ENCODE peak calls at places on chromosome 21, in ten cellular contexts. One of them, this sample, is unnamed.

GRCh38 chr21:45157932-45158331 is 83.6 kb downstream of the ADARB1 start:
- DNase-seq in body of pancreas: no peak
- DNase-seq in CD4-positive, alpha-beta memory T cell: no peak
- DNase-seq in endothelial cell of umbilical vein: no peak
- DNase-seq in astrocyte of the cerebellum: no peak
- DNase-seq in effector memory CD4-positive, alpha-beta T cell: no peak
- DNase-seq in mesendoderm: no peak
- DNase-seq in sigmoid colon: no peak
- DNase-seq in upper lobe of right lung: peak
- DNase-seq in PC-9: no peak
- DNase-seq in this sample: no peak

GRCh38 chr21:38308010-38308784 is 51.4 kb downstream of the KCNJ15 start:
- DNase-seq in body of pancreas: no peak
- DNase-seq in CD4-positive, alpha-beta memory T cell: no peak
- DNase-seq in endothelial cell of umbilical vein: peak
- DNase-seq in astrocyte of the cerebellum: no peak
- DNase-seq in effector memory CD4-positive, alpha-beta T cell: no peak
- DNase-seq in mesendoderm: no peak
- DNase-seq in sigmoid colon: no peak
- DNase-seq in upper lobe of right lung: no peak
- DNase-seq in PC-9: no peak
- DNase-seq in this sample: no peak

GRCh38 chr21:37700641-37701202 is 215.5 kb downstream of the KCNJ6 start:
- DNase-seq in body of pancreas: peak
- DNase-seq in CD4-positive, alpha-beta memory T cell: no peak
- DNase-seq in endothelial cell of umbilical vein: peak
- DNase-seq in astrocyte of the cerebellum: peak
- DNase-seq in effector memory CD4-positive, alpha-beta T cell: no peak
- DNase-seq in mesendoderm: peak
- DNase-seq in sigmoid colon: no peak
- DNase-seq in upper lobe of right lung: no peak
- DNase-seq in PC-9: peak
- DNase-seq in this sample: peak

GRCh38 chr21:16086936-16087335 is 357.2 kb downstream of the USP25 start:
- DNase-seq in body of pancreas: no peak
- DNase-seq in CD4-positive, alpha-beta memory T cell: no peak
- DNase-seq in endothelial cell of umbilical vein: no peak
- DNase-seq in astrocyte of the cerebellum: no peak
- DNase-seq in effector memory CD4-positive, alpha-beta T cell: no peak
- DNase-seq in mesendoderm: no peak
- DNase-seq in sigmoid colon: no peak
- DNase-seq in upper lobe of right lung: no peak
- DNase-seq in PC-9: no peak
- DNase-seq in this sample: no peak

GRCh38 chr21:32143222-32143939 is 135.5 kb downstream of the MIS18A start:
- DNase-seq in body of pancreas: no peak
- DNase-seq in CD4-positive, alpha-beta memory T cell: no peak
- DNase-seq in endothelial cell of umbilical vein: no peak
- DNase-seq in astrocyte of the cerebellum: peak
- DNase-seq in effector memory CD4-positive, alpha-beta T cell: no peak
- DNase-seq in mesendoderm: no peak
- DNase-seq in sigmoid colon: peak
- DNase-seq in upper lobe of right lung: no peak
- DNase-seq in PC-9: no peak
- DNase-seq in this sample: no peak

GRCh38 chr21:38095220-38095619 is 161.6 kb upstream of the KCNJ15 start:
- DNase-seq in body of pancreas: no peak
- DNase-seq in CD4-positive, alpha-beta memory T cell: no peak
- DNase-seq in endothelial cell of umbilical vein: no peak
- DNase-seq in astrocyte of the cerebellum: no peak
- DNase-seq in effector memory CD4-positive, alpha-beta T cell: no peak
- DNase-seq in mesendoderm: no peak
- DNase-seq in sigmoid colon: no peak
- DNase-seq in upper lobe of right lung: no peak
- DNase-seq in PC-9: no peak
- DNase-seq in this sample: no peak

GRCh38 chr21:24938592-24938991 is 668.7 kb downstream of the MRPL39 start:
- DNase-seq in body of pancreas: no peak
- DNase-seq in CD4-positive, alpha-beta memory T cell: no peak
- DNase-seq in endothelial cell of umbilical vein: no peak
- DNase-seq in astrocyte of the cerebellum: no peak
- DNase-seq in effector memory CD4-positive, alpha-beta T cell: no peak
- DNase-seq in mesendoderm: no peak
- DNase-seq in sigmoid colon: no peak
- DNase-seq in upper lobe of right lung: no peak
- DNase-seq in PC-9: no peak
- DNase-seq in this sample: no peak

GRCh38 chr21:31914472-31914871 is 41.7 kb downstream of the HUNK start:
- DNase-seq in body of pancreas: no peak
- DNase-seq in CD4-positive, alpha-beta memory T cell: no peak
- DNase-seq in endothelial cell of umbilical vein: no peak
- DNase-seq in astrocyte of the cerebellum: no peak
- DNase-seq in effector memory CD4-positive, alpha-beta T cell: no peak
- DNase-seq in mesendoderm: no peak
- DNase-seq in sigmoid colon: no peak
- DNase-seq in upper lobe of right lung: no peak
- DNase-seq in PC-9: no peak
- DNase-seq in this sample: no peak

DNA sequence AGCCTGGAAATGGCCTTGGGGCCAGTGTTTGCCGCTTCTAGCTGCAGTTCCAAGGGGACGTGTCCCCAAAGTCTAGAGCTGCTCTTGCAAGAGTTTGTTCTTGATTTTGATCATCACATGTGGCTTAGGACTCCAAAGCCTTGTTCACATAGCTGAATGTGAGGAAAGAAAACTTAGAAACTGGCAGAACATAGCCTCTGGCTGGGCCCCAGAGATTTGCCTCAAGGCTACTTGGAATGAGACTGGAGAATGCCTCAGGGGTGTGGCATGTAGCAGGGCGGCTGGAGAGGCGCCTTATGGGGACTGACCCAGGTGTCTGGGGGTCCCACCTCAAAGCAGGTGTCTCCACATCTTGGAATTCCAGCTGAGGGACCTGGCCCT is 2.3 kb downstream of the PDXK start:
- DNase-seq in body of pancreas: peak
- DNase-seq in CD4-positive, alpha-beta memory T cell: no peak
- DNase-seq in endothelial cell of umbilical vein: no peak
- DNase-seq in astrocyte of the cerebellum: no peak
- DNase-seq in effector memory CD4-positive, alpha-beta T cell: no peak
- DNase-seq in mesendoderm: no peak
- DNase-seq in sigmoid colon: no peak
- DNase-seq in upper lobe of right lung: no peak
- DNase-seq in PC-9: no peak
- DNase-seq in this sample: no peak
- H3K4me3 ChIP-seq in body of pancreas: no peak
- H3K4me3 ChIP-seq in CD4-positive, alpha-beta memory T cell: peak
- H3K4me3 ChIP-seq in endothelial cell of umbilical vein: no peak
- H3K4me3 ChIP-seq in astrocyte of the cerebellum: peak
- H3K4me3 ChIP-seq in effector memory CD4-positive, alpha-beta T cell: no peak
- H3K4me3 ChIP-seq in mesendoderm: no peak
- H3K4me3 ChIP-seq in sigmoid colon: no peak
- H3K4me3 ChIP-seq in upper lobe of right lung: peak
- H3K4me3 ChIP-seq in PC-9: peak
- H3K4me3 ChIP-seq in this sample: no peak

GRCh38 chr21:39345440-39345839 is 3.4 kb downstream of the HMGN1 start:
- DNase-seq in body of pancreas: no peak
- DNase-seq in CD4-positive, alpha-beta memory T cell: no peak
- DNase-seq in endothelial cell of umbilical vein: no peak
- DNase-seq in astrocyte of the cerebellum: no peak
- DNase-seq in effector memory CD4-positive, alpha-beta T cell: no peak
- DNase-seq in mesendoderm: no peak
- DNase-seq in sigmoid colon: no peak
- DNase-seq in upper lobe of right lung: no peak
- DNase-seq in PC-9: no peak
- DNase-seq in this sample: no peak

GRCh38 chr21:39347537-39347936 is 1.4 kb downstream of the HMGN1 start:
- DNase-seq in body of pancreas: no peak
- DNase-seq in CD4-positive, alpha-beta memory T cell: no peak
- DNase-seq in endothelial cell of umbilical vein: peak
- DNase-seq in astrocyte of the cerebellum: no peak
- DNase-seq in effector memory CD4-positive, alpha-beta T cell: no peak
- DNase-seq in mesendoderm: no peak
- DNase-seq in sigmoid colon: no peak
- DNase-seq in upper lobe of right lung: no peak
- DNase-seq in PC-9: no peak
- DNase-seq in this sample: no peak

GRCh38 chr21:39348040-39348354 is 891 bp downstream of the HMGN1 start:
- DNase-seq in body of pancreas: no peak
- DNase-seq in CD4-positive, alpha-beta memory T cell: no peak
- DNase-seq in endothelial cell of umbilical vein: no peak
- DNase-seq in astrocyte of the cerebellum: no peak
- DNase-seq in effector memory CD4-positive, alpha-beta T cell: no peak
- DNase-seq in mesendoderm: no peak
- DNase-seq in sigmoid colon: no peak
- DNase-seq in upper lobe of right lung: no peak
- DNase-seq in PC-9: no peak
- DNase-seq in this sample: no peak

GRCh38 chr21:39346671-39347327 is 2.1 kb downstream of the HMGN1 start:
- DNase-seq in body of pancreas: no peak
- DNase-seq in CD4-positive, alpha-beta memory T cell: no peak
- DNase-seq in endothelial cell of umbilical vein: no peak
- DNase-seq in astrocyte of the cerebellum: no peak
- DNase-seq in effector memory CD4-positive, alpha-beta T cell: no peak
- DNase-seq in mesendoderm: no peak
- DNase-seq in sigmoid colon: no peak
- DNase-seq in upper lobe of right lung: no peak
- DNase-seq in PC-9: no peak
- DNase-seq in this sample: no peak

DNA sequence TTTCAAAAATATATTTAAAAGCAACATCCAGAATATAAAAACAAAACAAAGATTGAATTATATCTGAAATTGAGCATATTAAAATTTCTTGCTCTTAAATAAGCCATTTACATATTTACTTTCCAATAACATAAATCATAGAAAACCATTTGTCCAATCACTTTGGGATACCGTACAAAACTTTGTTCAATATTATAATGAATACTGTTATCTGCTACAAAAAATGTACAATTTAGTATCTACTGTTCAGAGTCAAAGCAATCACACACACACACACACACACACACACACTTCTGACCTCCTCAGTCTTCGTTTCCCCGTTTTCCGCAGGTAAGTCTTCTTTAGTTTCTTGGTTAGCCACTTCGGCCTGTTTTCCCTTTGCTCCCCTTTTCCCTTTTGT is 4.0 kb downstream of the HMGN1 start:
- DNase-seq in body of pancreas: no peak
- DNase-seq in CD4-positive, alpha-beta memory T cell: no peak
- DNase-seq in endothelial cell of umbilical vein: no peak
- DNase-seq in astrocyte of the cerebellum: no peak
- DNase-seq in effector memory CD4-positive, alpha-beta T cell: no peak
- DNase-seq in mesendoderm: no peak
- DNase-seq in sigmoid colon: no peak
- DNase-seq in upper lobe of right lung: no peak
- DNase-seq in PC-9: no peak
- DNase-seq in this sample: no peak
- H3K4me3 ChIP-seq in body of pancreas: no peak
- H3K4me3 ChIP-seq in CD4-positive, alpha-beta memory T cell: no peak
- H3K4me3 ChIP-seq in endothelial cell of umbilical vein: no peak
- H3K4me3 ChIP-seq in astrocyte of the cerebellum: no peak
- H3K4me3 ChIP-seq in effector memory CD4-positive, alpha-beta T cell: no peak
- H3K4me3 ChIP-seq in mesendoderm: no peak
- H3K4me3 ChIP-seq in sigmoid colon: no peak
- H3K4me3 ChIP-seq in upper lobe of right lung: no peak
- H3K4me3 ChIP-seq in PC-9: no peak
- H3K4me3 ChIP-seq in this sample: no peak

DNA sequence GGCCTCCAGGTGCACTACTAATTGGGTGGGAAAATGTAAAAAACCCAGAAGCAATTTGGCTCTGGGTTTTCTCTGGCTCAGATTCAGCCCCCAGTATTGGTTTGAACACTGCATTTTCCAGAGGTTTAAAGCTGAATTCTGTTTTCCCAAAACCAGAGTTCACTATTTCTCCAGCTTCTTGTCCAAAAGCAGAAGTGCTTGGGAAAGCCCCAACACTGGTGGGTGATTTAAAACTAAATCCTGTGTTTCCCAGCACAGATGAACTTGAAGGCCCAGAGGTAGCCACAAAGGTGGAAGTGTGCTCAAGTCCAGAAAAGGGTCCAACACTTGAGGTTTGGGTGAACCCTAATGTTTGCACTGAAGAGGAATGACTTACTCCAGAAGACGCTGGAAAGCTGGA is 689 bp downstream of the MCM3AP start:
- DNase-seq in body of pancreas: no peak
- DNase-seq in CD4-positive, alpha-beta memory T cell: no peak
- DNase-seq in endothelial cell of umbilical vein: no peak
- DNase-seq in astrocyte of the cerebellum: no peak
- DNase-seq in effector memory CD4-positive, alpha-beta T cell: no peak
- DNase-seq in mesendoderm: no peak
- DNase-seq in sigmoid colon: no peak
- DNase-seq in upper lobe of right lung: no peak
- DNase-seq in PC-9: no peak
- DNase-seq in this sample: no peak
- H3K4me3 ChIP-seq in body of pancreas: no peak
- H3K4me3 ChIP-seq in CD4-positive, alpha-beta memory T cell: no peak
- H3K4me3 ChIP-seq in endothelial cell of umbilical vein: no peak
- H3K4me3 ChIP-seq in astrocyte of the cerebellum: peak
- H3K4me3 ChIP-seq in effector memory CD4-positive, alpha-beta T cell: peak
- H3K4me3 ChIP-seq in mesendoderm: no peak
- H3K4me3 ChIP-seq in sigmoid colon: no peak
- H3K4me3 ChIP-seq in upper lobe of right lung: peak
- H3K4me3 ChIP-seq in PC-9: peak
- H3K4me3 ChIP-seq in this sample: peak

DNA sequence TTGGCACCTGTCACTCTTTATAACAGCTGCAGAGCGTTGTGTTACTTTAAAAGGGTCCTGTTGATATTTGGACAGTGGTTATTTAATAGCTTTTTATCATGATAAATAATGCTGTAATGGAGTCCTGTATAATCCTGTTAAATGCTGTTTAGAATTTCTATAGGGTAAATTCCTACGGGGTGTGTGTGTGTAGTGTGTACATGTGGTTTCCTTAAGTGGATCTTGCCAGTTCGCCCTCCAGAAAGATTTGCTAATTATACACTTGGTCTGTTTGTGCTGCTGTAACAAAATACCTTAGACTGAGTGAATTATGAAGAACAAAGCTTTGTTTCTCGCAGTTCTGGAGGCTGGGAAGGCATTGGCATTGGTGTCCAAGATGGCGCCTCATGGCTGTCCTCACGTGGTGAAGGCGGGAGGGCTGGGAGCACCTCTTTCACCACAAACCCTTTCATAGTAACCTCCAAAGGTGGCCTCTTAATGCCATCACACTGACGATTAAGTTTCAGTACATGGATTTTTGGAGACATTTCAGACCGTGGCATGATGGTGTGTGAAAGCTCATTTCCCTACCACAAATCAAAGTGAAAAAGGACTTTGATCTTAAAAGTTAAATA is 11.2 kb downstream of the PRMT2 start:
- DNase-seq in body of pancreas: no peak
- DNase-seq in CD4-positive, alpha-beta memory T cell: no peak
- DNase-seq in endothelial cell of umbilical vein: no peak
- DNase-seq in astrocyte of the cerebellum: no peak
- DNase-seq in effector memory CD4-positive, alpha-beta T cell: no peak
- DNase-seq in mesendoderm: no peak
- DNase-seq in sigmoid colon: no peak
- DNase-seq in upper lobe of right lung: no peak
- DNase-seq in PC-9: no peak
- DNase-seq in this sample: no peak
- H3K4me3 ChIP-seq in body of pancreas: no peak
- H3K4me3 ChIP-seq in CD4-positive, alpha-beta memory T cell: no peak
- H3K4me3 ChIP-seq in endothelial cell of umbilical vein: no peak
- H3K4me3 ChIP-seq in astrocyte of the cerebellum: no peak
- H3K4me3 ChIP-seq in effector memory CD4-positive, alpha-beta T cell: no peak
- H3K4me3 ChIP-seq in mesendoderm: no peak
- H3K4me3 ChIP-seq in sigmoid colon: no peak
- H3K4me3 ChIP-seq in upper lobe of right lung: no peak
- H3K4me3 ChIP-seq in PC-9: no peak
- H3K4me3 ChIP-seq in this sample: no peak